ENCODE peak calls at places on chromosomes 5 and 9, in seven cellular contexts. B is posterior cingulate gyrus, N is psoas muscle, R is amygdala, X is Daoy, C is neural crest cell, O is RPMI7951. K is an unnamed sample.

GRCh38 chr5:88778736-88779135 is 104.2 kb downstream of the MEF2C start:
- DNase-seq in B (peak; percentile 16), N (no peak), R (no peak), X (peak; percentile 75), C (no peak), O (no peak), K (peak; percentile 24)

GRCh38 chr9:115522928-115523327 is 405.0 kb upstream of the TNC start:
- DNase-seq in B (no peak), N (no peak), R (no peak), X (no peak), C (no peak), O (no peak), K (no peak)

GRCh38 chr9:120617637-120617979 is 37.6 kb upstream of the CDK5RAP2 start:
- DNase-seq in B (no peak), N (no peak), R (no peak), X (no peak), C (no peak), O (peak; percentile 22), K (peak; percentile 51)

GRCh38 chr5:3317051-3317795 is 278.4 kb upstream of the IRX1 start:
- DNase-seq in B (no peak), N (no peak), R (no peak), X (no peak), C (no peak), O (peak; percentile 21), K (no peak)

GRCh38 chr9:131394464-131395026 is 659 bp downstream of the PRRC2B start:
- DNase-seq in B (peak; percentile 62), N (peak; percentile 80), R (peak; percentile 39), X (peak; percentile 65), C (no peak), O (peak; percentile 40), K (no peak)

GRCh38 chr5:135026645-135027317 is 7.2 kb downstream of the PITX1 start:
- DNase-seq in B (no peak), N (peak; percentile 51), R (no peak), X (no peak), C (no peak), O (no peak), K (no peak)

GRCh38 chr9:136787690-136788400 is 3.3 kb upstream of the TMEM141 start:
- DNase-seq in B (peak; percentile 72), N (peak; percentile 77), R (peak; percentile 52), X (peak; percentile 78), C (peak; percentile 75), O (peak; percentile 40), K (peak; percentile 88)

GRCh38 chr5:172727551-172727950 is 43.4 kb downstream of the DUSP1 start:
- DNase-seq in B (no peak), N (peak; percentile 35), R (no peak), X (no peak), C (no peak), O (no peak), K (no peak)

GRCh38 chr5:152246401-152246800 is 158.7 kb downstream of the NMUR2 start:
- DNase-seq in B (peak; percentile 10), N (no peak), R (no peak), X (peak; percentile 28), C (peak; percentile 57), O (peak; percentile 3), K (no peak)

GRCh38 chr9:37262410-37262809 is 142.0 kb downstream of the ZCCHC7 start:
- DNase-seq in B (peak; percentile 46), N (no peak), R (peak; percentile 0), X (peak; percentile 18), C (peak; percentile 11), O (peak; percentile 20), K (peak; percentile 59)

GRCh38 chr5:131679911-131680310 is 44.9 kb upstream of the RAPGEF6 start:
- DNase-seq in B (no peak), N (no peak), R (no peak), X (peak; percentile 49), C (no peak), O (peak; percentile 85), K (no peak)

GRCh38 chr9:124320062-124320973 is 62.6 kb downstream of the NEK6 start:
- DNase-seq in B (peak; percentile 73), N (peak; percentile 81), R (peak; percentile 26), X (peak; percentile 78), C (peak; percentile 81), O (peak; percentile 59), K (peak; percentile 37)

K was measured in pons.